ENCODE peak calls at places on chromosomes 7 and 10, in five cellular contexts. One of them, this sample, is unnamed.

GRCh38 chr7:101628522-101628921 is 574 bp downstream of the MYL10 start:
- DNase-seq in AG08395: no peak
- DNase-seq in CD4-positive, CD25-positive, alpha-beta regulatory T cell: no peak
- DNase-seq in right cardiac atrium: peak
- DNase-seq in HFF-Myc: no peak
- DNase-seq in this sample: no peak

GRCh38 chr10:13890233-13890616 is 303.5 kb downstream of the PRPF18 start:
- DNase-seq in AG08395: no peak
- DNase-seq in HFF-Myc: no peak
- DNase-seq in CD4-positive, CD25-positive, alpha-beta regulatory T cell: no peak
- DNase-seq in right cardiac atrium: no peak
- DNase-seq in this sample: no peak

GRCh38 chr7:1103009-1103788 is 15.3 kb downstream of the GPER1 start:
- DNase-seq in AG08395: no peak
- DNase-seq in CD4-positive, CD25-positive, alpha-beta regulatory T cell: no peak
- DNase-seq in right cardiac atrium: peak
- DNase-seq in HFF-Myc: no peak
- DNase-seq in this sample: no peak

GRCh38 chr10:104391150-104391968 is 37.7 kb downstream of the CFAP58 start:
- DNase-seq in AG08395: no peak
- DNase-seq in right cardiac atrium: no peak
- DNase-seq in HFF-Myc: no peak
- DNase-seq in CD4-positive, CD25-positive, alpha-beta regulatory T cell: no peak
- DNase-seq in this sample: no peak

GRCh38 chr10:119120413-119120867 is 16.5 kb downstream of the DENND10 start:
- DNase-seq in CD4-positive, CD25-positive, alpha-beta regulatory T cell: no peak
- DNase-seq in HFF-Myc: no peak
- DNase-seq in right cardiac atrium: no peak
- DNase-seq in AG08395: no peak
- DNase-seq in this sample: no peak

GRCh38 chr10:132096223-132096622 is 30.5 kb downstream of the JAKMIP3 start:
- DNase-seq in HFF-Myc: peak
- DNase-seq in AG08395: peak
- DNase-seq in CD4-positive, CD25-positive, alpha-beta regulatory T cell: no peak
- DNase-seq in right cardiac atrium: no peak
- DNase-seq in this sample: no peak

GRCh38 chr10:71228875-71229720 is 16.7 kb downstream of the UNC5B start:
- DNase-seq in right cardiac atrium: peak
- DNase-seq in AG08395: no peak
- DNase-seq in CD4-positive, CD25-positive, alpha-beta regulatory T cell: no peak
- DNase-seq in HFF-Myc: no peak
- DNase-seq in this sample: peak

GRCh38 chr7:46186131-46186530 is 265.1 kb upstream of the IGFBP3 start:
- DNase-seq in right cardiac atrium: no peak
- DNase-seq in HFF-Myc: no peak
- DNase-seq in CD4-positive, CD25-positive, alpha-beta regulatory T cell: no peak
- DNase-seq in AG08395: no peak
- DNase-seq in this sample: no peak

GRCh38 chr10:83908506-83908905 is 230.8 kb upstream of the GHITM start:
- DNase-seq in HFF-Myc: no peak
- DNase-seq in CD4-positive, CD25-positive, alpha-beta regulatory T cell: no peak
- DNase-seq in AG08395: no peak
- DNase-seq in right cardiac atrium: no peak
- DNase-seq in this sample: no peak

GRCh38 chr7:121546632-121547340 is 150.7 kb upstream of the FAM3C start:
- DNase-seq in AG08395: no peak
- DNase-seq in CD4-positive, CD25-positive, alpha-beta regulatory T cell: no peak
- DNase-seq in HFF-Myc: no peak
- DNase-seq in right cardiac atrium: no peak
- DNase-seq in this sample: no peak